ENCODE peak calls at places on chromosome 3, in six cellular contexts. O, F, J, K, G and Q are unnamed samples.

GRCh38 chr3:24156466-24156865 is 211.4 kb downstream of the NR1D2 start:
- DNase-seq in O (no peak), F (peak), J (no peak), K (no peak), G (peak), Q (peak)

GRCh38 chr3:69203631-69204314 is 81.4 kb upstream of the LMOD3 start:
- DNase-seq in O (no peak), F (no peak), J (no peak), K (no peak), G (no peak), Q (no peak)

GRCh38 chr3:57048052-57048671 is 12.3 kb upstream of the SPATA12 start:
- DNase-seq in O (no peak), F (no peak), J (no peak), K (no peak), G (peak), Q (peak)

GRCh38 chr3:171939578-171939977 is 96.4 kb downstream of the TMEM212 start:
- DNase-seq in O (no peak), F (no peak), J (no peak), K (no peak), G (no peak), Q (no peak)

GRCh38 chr3:164416491-164417222 is 661.6 kb downstream of the SI start:
- DNase-seq in O (no peak), F (no peak), J (no peak), K (no peak), G (peak), Q (no peak)

GRCh38 chr3:151387443-151388241 is 3.1 kb upstream of the P2RY12 start:
- DNase-seq in O (no peak), F (no peak), J (no peak), K (no peak), G (no peak), Q (no peak)

GRCh38 chr3:196967412-196968232 is 1.0 kb downstream of the PIGZ start:
- DNase-seq in O (no peak), F (no peak), J (no peak), K (no peak), G (no peak), Q (no peak)

GRCh38 chr3:164748626-164749025 is 329.7 kb downstream of the SI start:
- DNase-seq in O (no peak), F (no peak), J (no peak), K (no peak), G (peak), Q (no peak)

GRCh38 chr3:152944671-152945070 is 109.7 kb downstream of the P2RY1 start:
- DNase-seq in O (no peak), F (no peak), J (no peak), K (no peak), G (no peak), Q (no peak)

GRCh38 chr3:77411990-77412389 is 372.1 kb downstream of the ROBO2 start:
- DNase-seq in O (no peak), F (no peak), J (no peak), K (no peak), G (no peak), Q (no peak)

GRCh38 chr3:57434041-57434440 is 110.1 kb downstream of the DNAH12 start:
- DNase-seq in O (no peak), F (peak), J (no peak), K (no peak), G (peak), Q (no peak)

GRCh38 chr3:169173231-169173630 is 490.3 kb downstream of the MECOM start:
- DNase-seq in O (no peak), F (no peak), J (no peak), K (no peak), G (no peak), Q (peak)

GRCh38 chr3:123270818-123271217 is 69.1 kb downstream of the SEC22A start:
- DNase-seq in O (no peak), F (no peak), J (no peak), K (no peak), G (no peak), Q (no peak)

GRCh38 chr3:123271466-123272159 is 69.9 kb downstream of the SEC22A start:
- DNase-seq in O (no peak), F (no peak), J (no peak), K (no peak), G (no peak), Q (no peak)

GRCh38 chr3:123262868-123263267 is 61.1 kb downstream of the SEC22A start:
- DNase-seq in O (no peak), F (no peak), J (no peak), K (no peak), G (no peak), Q (no peak)

GRCh38 chr3:123272547-123272946 is 70.8 kb downstream of the SEC22A start:
- DNase-seq in O (no peak), F (peak), J (no peak), K (no peak), G (peak), Q (no peak)

DNA sequence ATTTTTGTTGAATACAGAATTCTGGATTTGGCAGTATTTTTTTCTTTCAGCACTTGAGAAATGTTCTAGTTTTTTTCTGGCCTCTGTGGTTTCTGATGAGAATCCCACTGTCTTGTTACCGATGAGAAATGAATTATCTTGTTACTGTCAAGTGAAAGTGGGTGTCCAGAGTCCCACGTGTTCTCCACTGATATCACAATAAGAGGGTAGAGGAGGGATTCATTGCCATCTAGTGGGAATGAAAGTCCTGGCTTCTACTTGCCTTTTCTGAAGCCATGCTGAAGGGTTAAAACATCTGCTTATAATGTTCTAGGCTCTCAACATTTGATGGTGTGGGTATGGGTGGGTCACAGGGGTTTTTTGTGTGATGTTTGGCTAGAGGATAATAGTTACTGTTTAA is 66.1 kb downstream of the SEC22A start:
- DNase-seq in O (no peak), F (no peak), J (no peak), K (no peak), G (no peak), Q (no peak)
- H4K91ac ChIP-seq in O (no peak), F (no peak), J (no peak), K (no peak), G (no peak), Q (no peak)

GRCh38 chr3:133937061-133937686 is 41.5 kb upstream of the RAB6B start:
- DNase-seq in O (peak), F (no peak), J (no peak), K (no peak), G (no peak), Q (no peak)
- H4K91ac ChIP-seq in O (no peak), F (no peak), J (no peak), K (no peak), G (no peak), Q (no peak)

DNA sequence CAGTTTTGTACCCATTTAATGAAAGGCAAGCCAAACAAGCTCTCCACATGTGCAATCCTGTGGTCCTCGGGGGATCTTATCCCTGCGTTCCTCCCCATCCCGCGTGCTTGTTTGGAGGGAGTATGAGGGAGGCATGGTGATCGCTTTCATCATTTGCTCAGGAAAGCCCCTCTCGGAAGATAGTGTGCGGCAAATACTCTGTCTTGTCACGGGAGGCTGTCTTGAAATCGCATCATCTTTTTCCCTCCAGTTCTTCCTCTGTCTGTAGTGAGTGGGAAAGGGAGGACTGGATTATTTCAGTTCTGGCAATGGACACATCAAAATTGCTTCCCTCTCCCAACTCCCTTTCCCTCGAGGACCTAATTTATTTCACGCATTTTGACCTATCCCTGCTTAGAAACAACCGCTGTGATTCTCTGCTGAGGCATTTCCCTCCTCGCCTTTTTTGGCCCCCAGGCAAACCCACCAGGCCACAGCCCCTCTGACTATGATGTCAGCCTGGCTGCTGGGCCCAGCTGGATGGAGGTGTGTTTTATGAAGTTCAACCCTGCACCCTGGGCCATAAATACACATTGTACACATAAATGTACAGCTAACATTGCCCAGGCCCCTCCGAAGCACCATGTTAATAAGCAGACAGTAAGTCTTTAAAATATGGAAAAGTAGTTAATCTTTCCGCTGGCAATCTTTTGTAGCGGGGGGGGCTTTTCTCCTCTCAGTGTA is 138.7 kb upstream of the LRTM1 start:
- DNase-seq in O (no peak), F (peak), J (no peak), K (no peak), G (peak), Q (no peak)
- H4K91ac ChIP-seq in O (no peak), F (peak), J (no peak), K (no peak), G (no peak), Q (peak)

GRCh38 chr3:2247249-2247648 is 148.6 kb downstream of the CNTN4 start:
- DNase-seq in O (no peak), F (no peak), J (no peak), K (no peak), G (no peak), Q (no peak)

GRCh38 chr3:2247831-2248230 is 149.2 kb downstream of the CNTN4 start:
- DNase-seq in O (no peak), F (no peak), J (no peak), K (no peak), G (no peak), Q (no peak)

GRCh38 chr3:2250783-2251182 is 152.1 kb downstream of the CNTN4 start:
- DNase-seq in O (no peak), F (no peak), J (no peak), K (no peak), G (no peak), Q (no peak)
- H4K91ac ChIP-seq in O (no peak), F (no peak), J (no peak), K (no peak), G (no peak), Q (no peak)